ENCODE peak calls at places on chromosomes 5 and 9, in nine cellular contexts. V is fibroblast of the conjunctiva; T is HFFc6; E is nephron progenitor cell; K is mucosa of descending colon; H is posterior cingulate gyrus; U is amniotic epithelial cell; I is stimulated activated CD4-positive, alpha-beta T cell treated with anti-CD3 and anti-CD28 coated beads, Interleukin-1b, Interleukin-23, amount 100 ng/mL, for 24 hours; W is effector memory CD4-positive, alpha-beta T cell. C is an unnamed sample.

GRCh38 chr5:68387107-68387506 is 171.6 kb downstream of the PIK3R1 start:
- DNase-seq in H (no peak), K (no peak), E (no peak), V (no peak), T (no peak), U (no peak), W (no peak), I (no peak), C (no peak)

GRCh38 chr5:32136342-32136741 is 37.8 kb downstream of the GOLPH3 start:
- DNase-seq in E (no peak), V (no peak), W (no peak), I (no peak), T (no peak), H (no peak), K (no peak), U (peak; percentile 55), C (no peak)

GRCh38 chr5:15645776-15646175 is 145.8 kb downstream of the FBXL7 start:
- DNase-seq in W (no peak), I (no peak), U (peak; percentile 6), T (no peak), V (no peak), K (no peak), E (no peak), H (no peak), C (no peak)

GRCh38 chr5:169789417-169789816 is 152.3 kb downstream of the DOCK2 start:
- DNase-seq in U (no peak), V (no peak), T (no peak), W (no peak), H (no peak), E (no peak), K (no peak), I (no peak), C (no peak)

GRCh38 chr9:98807070-98807810 is at the start of gene GALNT12:
- DNase-seq in K (peak; percentile 83), I (no peak), H (peak; percentile 89), E (peak; percentile 71), U (no peak), W (peak; percentile 15), T (no peak), V (no peak), C (peak; percentile 17)

GRCh38 chr5:149416977-149417713 is 38.1 kb upstream of the IL17B start:
- DNase-seq in V (no peak), U (peak; percentile 68), I (no peak), H (peak; percentile 10), T (no peak), W (no peak), K (no peak), E (no peak), C (no peak)

GRCh38 chr9:79581388-79581787 is 9.6 kb downstream of the TLE4 start:
- DNase-seq in V (no peak), H (no peak), U (peak; percentile 82), I (no peak), K (no peak), W (no peak), E (no peak), T (peak; percentile 34), C (no peak)

GRCh38 chr9:98726735-98727134 is 18.0 kb upstream of the GABBR2 start:
- DNase-seq in I (no peak), K (no peak), U (peak; percentile 21), W (no peak), E (no peak), V (no peak), H (no peak), T (peak; percentile 41), C (no peak)

GRCh38 chr5:56467176-56467717 is 234.1 kb upstream of the ANKRD55 start:
- DNase-seq in H (no peak), W (no peak), K (no peak), E (no peak), I (no peak), U (no peak), T (no peak), V (no peak), C (no peak)

GRCh38 chr9:130024597-130024994 is 18.4 kb downstream of the FNBP1 start:
- DNase-seq in U (no peak), W (no peak), K (no peak), I (no peak), V (no peak), H (no peak), T (no peak), E (no peak), C (no peak)

GRCh38 chr9:14251146-14252071 is 62.5 kb downstream of the NFIB start:
- DNase-seq in U (peak; percentile 92), H (peak; percentile 85), T (peak; percentile 37), I (no peak), W (no peak), E (no peak), V (peak; percentile 77), K (peak; percentile 76), C (peak; percentile 13)